ENCODE peak calls at places on chromosome 4, in nine cellular contexts. One of them, this sample, is unnamed.

GRCh38 chr4:74598611-74599325 is 153.8 kb downstream of the AREG start:
- DNase-seq in left ventricle myocardium inferior: no peak
- DNase-seq in endothelial cell: no peak
- DNase-seq in GM23338: no peak
- DNase-seq in right atrium auricular region: no peak
- DNase-seq in mucosa of descending colon: no peak
- DNase-seq in HFFc6: no peak
- DNase-seq in fibroblast of mammary gland: no peak
- DNase-seq in GM13976: no peak
- DNase-seq in this sample: no peak

GRCh38 chr4:185082549-185082948 is 60.5 kb upstream of the SLC25A4 start:
- DNase-seq in fibroblast of mammary gland: peak
- DNase-seq in left ventricle myocardium inferior: no peak
- DNase-seq in right atrium auricular region: no peak
- DNase-seq in endothelial cell: no peak
- DNase-seq in GM13976: no peak
- DNase-seq in mucosa of descending colon: no peak
- DNase-seq in GM23338: no peak
- DNase-seq in HFFc6: no peak
- DNase-seq in this sample: no peak

GRCh38 chr4:15755321-15755750 is 22.8 kb upstream of the CD38 start:
- DNase-seq in mucosa of descending colon: no peak
- DNase-seq in HFFc6: peak
- DNase-seq in GM23338: no peak
- DNase-seq in GM13976: no peak
- DNase-seq in fibroblast of mammary gland: peak
- DNase-seq in right atrium auricular region: no peak
- DNase-seq in left ventricle myocardium inferior: no peak
- DNase-seq in endothelial cell: no peak
- DNase-seq in this sample: no peak

GRCh38 chr4:168694669-168695068 is 197.8 kb downstream of the PALLD start:
- DNase-seq in right atrium auricular region: no peak
- DNase-seq in fibroblast of mammary gland: no peak
- DNase-seq in mucosa of descending colon: no peak
- DNase-seq in endothelial cell: no peak
- DNase-seq in HFFc6: peak
- DNase-seq in GM13976: no peak
- DNase-seq in GM23338: no peak
- DNase-seq in left ventricle myocardium inferior: no peak
- DNase-seq in this sample: no peak

GRCh38 chr4:169846396-169846795 is 88.7 kb upstream of the HPF1 start:
- DNase-seq in right atrium auricular region: no peak
- DNase-seq in GM13976: no peak
- DNase-seq in left ventricle myocardium inferior: no peak
- DNase-seq in endothelial cell: no peak
- DNase-seq in fibroblast of mammary gland: no peak
- DNase-seq in mucosa of descending colon: no peak
- DNase-seq in GM23338: no peak
- DNase-seq in HFFc6: peak
- DNase-seq in this sample: no peak

GRCh38 chr4:173520921-173521473 is 9.0 kb downstream of the HAND2 start:
- DNase-seq in HFFc6: no peak
- DNase-seq in left ventricle myocardium inferior: no peak
- DNase-seq in endothelial cell: no peak
- DNase-seq in fibroblast of mammary gland: no peak
- DNase-seq in GM13976: peak
- DNase-seq in right atrium auricular region: no peak
- DNase-seq in GM23338: no peak
- DNase-seq in mucosa of descending colon: no peak
- DNase-seq in this sample: no peak

GRCh38 chr4:157992038-157992706 is 180.7 kb downstream of the GASK1B start:
- DNase-seq in endothelial cell: peak
- DNase-seq in GM13976: peak
- DNase-seq in HFFc6: peak
- DNase-seq in right atrium auricular region: no peak
- DNase-seq in mucosa of descending colon: no peak
- DNase-seq in left ventricle myocardium inferior: no peak
- DNase-seq in fibroblast of mammary gland: peak
- DNase-seq in GM23338: peak
- DNase-seq in this sample: peak

GRCh38 chr4:152460488-152460887 is 75.4 kb downstream of the FBXW7 start:
- DNase-seq in right atrium auricular region: no peak
- DNase-seq in GM23338: no peak
- DNase-seq in GM13976: no peak
- DNase-seq in mucosa of descending colon: no peak
- DNase-seq in left ventricle myocardium inferior: no peak
- DNase-seq in fibroblast of mammary gland: peak
- DNase-seq in endothelial cell: no peak
- DNase-seq in HFFc6: peak
- DNase-seq in this sample: no peak

GRCh38 chr4:74624351-74625151 is 169.8 kb downstream of the BTC start:
- DNase-seq in right atrium auricular region: no peak
- DNase-seq in endothelial cell: no peak
- DNase-seq in GM23338: no peak
- DNase-seq in fibroblast of mammary gland: peak
- DNase-seq in HFFc6: peak
- DNase-seq in GM13976: no peak
- DNase-seq in mucosa of descending colon: no peak
- DNase-seq in left ventricle myocardium inferior: no peak
- DNase-seq in this sample: no peak

GRCh38 chr4:132065940-132066495 is 1083.1 kb upstream of the PCDH10 start:
- DNase-seq in endothelial cell: no peak
- DNase-seq in left ventricle myocardium inferior: no peak
- DNase-seq in GM23338: no peak
- DNase-seq in mucosa of descending colon: no peak
- DNase-seq in HFFc6: peak
- DNase-seq in GM13976: no peak
- DNase-seq in fibroblast of mammary gland: peak
- DNase-seq in right atrium auricular region: no peak
- DNase-seq in this sample: no peak

GRCh38 chr4:185112104-185112503 is 31.0 kb upstream of the SLC25A4 start:
- DNase-seq in left ventricle myocardium inferior: no peak
- DNase-seq in fibroblast of mammary gland: peak
- DNase-seq in GM13976: no peak
- DNase-seq in endothelial cell: peak
- DNase-seq in GM23338: no peak
- DNase-seq in mucosa of descending colon: no peak
- DNase-seq in right atrium auricular region: peak
- DNase-seq in HFFc6: peak
- DNase-seq in this sample: no peak

GRCh38 chr4:173519130-173520101 is 10.6 kb downstream of the HAND2 start:
- DNase-seq in mucosa of descending colon: peak
- DNase-seq in left ventricle myocardium inferior: peak
- DNase-seq in HFFc6: no peak
- DNase-seq in GM13976: no peak
- DNase-seq in right atrium auricular region: no peak
- DNase-seq in endothelial cell: no peak
- DNase-seq in fibroblast of mammary gland: no peak
- DNase-seq in GM23338: peak
- DNase-seq in this sample: no peak

GRCh38 chr4:76897522-76898384 is at the start of gene SOWAHB:
- DNase-seq in mucosa of descending colon: peak
- DNase-seq in GM23338: peak
- DNase-seq in left ventricle myocardium inferior: no peak
- DNase-seq in endothelial cell: peak
- DNase-seq in HFFc6: no peak
- DNase-seq in fibroblast of mammary gland: no peak
- DNase-seq in right atrium auricular region: no peak
- DNase-seq in GM13976: peak
- DNase-seq in this sample: peak

GRCh38 chr4:157304769-157305168 is 84.2 kb downstream of the GRIA2 start:
- DNase-seq in mucosa of descending colon: no peak
- DNase-seq in left ventricle myocardium inferior: no peak
- DNase-seq in fibroblast of mammary gland: no peak
- DNase-seq in GM13976: no peak
- DNase-seq in GM23338: no peak
- DNase-seq in right atrium auricular region: no peak
- DNase-seq in endothelial cell: no peak
- DNase-seq in HFFc6: no peak
- DNase-seq in this sample: no peak

GRCh38 chr4:134243742-134244713 is 42.4 kb upstream of the PABPC4L start:
- DNase-seq in HFFc6: no peak
- DNase-seq in GM13976: no peak
- DNase-seq in mucosa of descending colon: peak
- DNase-seq in endothelial cell: no peak
- DNase-seq in right atrium auricular region: no peak
- DNase-seq in left ventricle myocardium inferior: no peak
- DNase-seq in GM23338: peak
- DNase-seq in fibroblast of mammary gland: no peak
- DNase-seq in this sample: no peak

GRCh38 chr4:159899596-159899995 is 796.7 kb downstream of the RAPGEF2 start:
- DNase-seq in right atrium auricular region: no peak
- DNase-seq in fibroblast of mammary gland: no peak
- DNase-seq in HFFc6: no peak
- DNase-seq in mucosa of descending colon: no peak
- DNase-seq in GM23338: peak
- DNase-seq in GM13976: no peak
- DNase-seq in endothelial cell: no peak
- DNase-seq in left ventricle myocardium inferior: no peak
- DNase-seq in this sample: no peak
- TF ChIP-seq CTCF in right atrium auricular region: no peak
- TF ChIP-seq CTCF in fibroblast of mammary gland: no peak
- TF ChIP-seq CTCF in HFFc6: no peak
- TF ChIP-seq CTCF in mucosa of descending colon: no peak
- TF ChIP-seq CTCF in GM23338: peak
- TF ChIP-seq CTCF in GM13976: no peak
- TF ChIP-seq CTCF in endothelial cell: no peak
- TF ChIP-seq CTCF in left ventricle myocardium inferior: no peak
- TF ChIP-seq CTCF in this sample: no peak

GRCh38 chr4:122537388-122538135 is 81.0 kb upstream of the IL2 start:
- DNase-seq in GM13976: no peak
- DNase-seq in endothelial cell: no peak
- DNase-seq in mucosa of descending colon: no peak
- DNase-seq in HFFc6: no peak
- DNase-seq in right atrium auricular region: no peak
- DNase-seq in GM23338: no peak
- DNase-seq in left ventricle myocardium inferior: no peak
- DNase-seq in fibroblast of mammary gland: no peak
- DNase-seq in this sample: no peak
- TF ChIP-seq CTCF in GM13976: no peak
- TF ChIP-seq CTCF in endothelial cell: no peak
- TF ChIP-seq CTCF in mucosa of descending colon: no peak
- TF ChIP-seq CTCF in HFFc6: no peak
- TF ChIP-seq CTCF in right atrium auricular region: no peak
- TF ChIP-seq CTCF in GM23338: no peak
- TF ChIP-seq CTCF in left ventricle myocardium inferior: no peak
- TF ChIP-seq CTCF in fibroblast of mammary gland: no peak
- TF ChIP-seq CTCF in this sample: no peak

DNA sequence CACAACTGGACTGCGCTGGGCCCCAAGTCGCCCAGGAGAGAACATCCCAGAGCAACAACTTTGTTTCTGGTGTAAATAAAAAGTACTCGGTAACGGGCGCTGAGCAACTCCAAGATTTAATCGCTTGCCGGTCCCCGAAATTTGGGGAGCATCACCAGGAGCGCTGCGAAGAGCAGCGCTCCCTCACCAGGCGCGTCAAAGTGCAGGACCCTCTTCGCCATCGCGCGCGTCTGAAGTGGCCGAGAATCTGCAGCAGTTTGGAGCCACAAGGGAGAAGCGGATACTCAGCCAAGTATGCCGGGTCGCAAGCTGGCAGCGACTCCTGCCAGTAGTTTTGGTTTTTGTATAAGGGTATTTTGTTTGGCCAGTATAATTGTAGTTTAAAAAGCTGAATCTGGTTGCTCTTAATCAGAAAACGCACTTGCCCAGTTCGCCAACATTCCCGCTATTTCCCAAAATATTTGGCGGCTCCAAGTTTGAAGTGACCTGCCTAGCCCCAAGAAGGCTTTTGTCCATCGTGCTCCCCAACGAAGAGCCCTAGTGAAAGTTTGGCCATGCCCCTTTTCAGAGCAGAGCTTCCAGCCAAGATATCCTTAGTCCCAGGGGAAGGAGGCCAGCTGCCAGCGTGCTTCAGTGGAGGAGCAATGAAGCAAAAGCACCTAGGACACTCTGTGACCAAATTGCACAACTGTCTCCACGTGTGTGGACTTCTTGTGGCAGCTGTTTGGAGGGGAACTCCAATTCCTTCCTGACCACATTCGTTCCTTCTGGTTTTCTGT is 557 bp upstream of the KDR start:
- DNase-seq in left ventricle myocardium inferior: peak
- DNase-seq in fibroblast of mammary gland: peak
- DNase-seq in GM23338: peak
- DNase-seq in mucosa of descending colon: no peak
- DNase-seq in endothelial cell: no peak
- DNase-seq in right atrium auricular region: no peak
- DNase-seq in HFFc6: no peak
- DNase-seq in GM13976: no peak
- DNase-seq in this sample: peak
- TF ChIP-seq CTCF in left ventricle myocardium inferior: no peak
- TF ChIP-seq CTCF in fibroblast of mammary gland: no peak
- TF ChIP-seq CTCF in GM23338: no peak
- TF ChIP-seq CTCF in mucosa of descending colon: no peak
- TF ChIP-seq CTCF in endothelial cell: no peak
- TF ChIP-seq CTCF in right atrium auricular region: no peak
- TF ChIP-seq CTCF in HFFc6: no peak
- TF ChIP-seq CTCF in GM13976: no peak
- TF ChIP-seq CTCF in this sample: no peak

GRCh38 chr4:112905728-112906127 is 143.7 kb upstream of the ANK2 start:
- DNase-seq in right atrium auricular region: no peak
- DNase-seq in GM23338: no peak
- DNase-seq in left ventricle myocardium inferior: no peak
- DNase-seq in fibroblast of mammary gland: no peak
- DNase-seq in HFFc6: no peak
- DNase-seq in endothelial cell: no peak
- DNase-seq in GM13976: no peak
- DNase-seq in mucosa of descending colon: no peak
- DNase-seq in this sample: no peak

GRCh38 chr4:112908511-112908910 is 140.9 kb upstream of the ANK2 start:
- DNase-seq in HFFc6: no peak
- DNase-seq in GM23338: peak
- DNase-seq in fibroblast of mammary gland: peak
- DNase-seq in endothelial cell: no peak
- DNase-seq in GM13976: no peak
- DNase-seq in left ventricle myocardium inferior: no peak
- DNase-seq in mucosa of descending colon: no peak
- DNase-seq in right atrium auricular region: no peak
- DNase-seq in this sample: no peak

GRCh38 chr4:112910109-112910736 is 139.2 kb upstream of the ANK2 start:
- DNase-seq in fibroblast of mammary gland: peak
- DNase-seq in HFFc6: peak
- DNase-seq in GM23338: no peak
- DNase-seq in GM13976: no peak
- DNase-seq in left ventricle myocardium inferior: no peak
- DNase-seq in mucosa of descending colon: no peak
- DNase-seq in right atrium auricular region: no peak
- DNase-seq in endothelial cell: no peak
- DNase-seq in this sample: no peak
- TF ChIP-seq CTCF in fibroblast of mammary gland: peak
- TF ChIP-seq CTCF in HFFc6: no peak
- TF ChIP-seq CTCF in GM23338: peak
- TF ChIP-seq CTCF in GM13976: no peak
- TF ChIP-seq CTCF in left ventricle myocardium inferior: peak
- TF ChIP-seq CTCF in mucosa of descending colon: no peak
- TF ChIP-seq CTCF in right atrium auricular region: no peak
- TF ChIP-seq CTCF in endothelial cell: no peak
- TF ChIP-seq CTCF in this sample: no peak

This sample was measured in neural crest cell.